ENCODE peak calls at places on chromosome 11, in five cellular contexts. Q is spleen, K is fibroblast of lung, N is heart right ventricle, I is stomach. F is an unnamed sample.

GRCh38 chr11:73415854-73416615 is 39.8 kb downstream of the RELT start:
- DNase-seq in Q (no peak), N (no peak), I (no peak), K (no peak), F (no peak)

GRCh38 chr11:62445314-62445740 is 26.5 kb downstream of the SCGB1A1 start:
- DNase-seq in N (peak; percentile 70), I (peak; percentile 53), Q (no peak), K (peak; percentile 80), F (no peak)

GRCh38 chr11:13595166-13595565 is 73.3 kb upstream of the FAR1 start:
- DNase-seq in K (no peak), Q (no peak), I (no peak), N (no peak), F (no peak)

GRCh38 chr11:29263971-29264682 is 752.7 kb downstream of the KCNA4 start:
- DNase-seq in I (no peak), K (no peak), Q (no peak), N (no peak), F (no peak)

GRCh38 chr11:76159983-76160661 is 46.2 kb downstream of the WNT11 start:
- DNase-seq in Q (peak; percentile 69), I (no peak), K (no peak), N (no peak), F (no peak)

GRCh38 chr11:57499413-57499982 is 16.0 kb downstream of the SLC43A1 start:
- DNase-seq in N (peak; percentile 97), I (peak; percentile 97), Q (peak; percentile 95), K (peak; percentile 94), F (peak; percentile 80)

GRCh38 chr11:108135845-108136599 is 14.7 kb downstream of the ACAT1 start:
- DNase-seq in N (no peak), K (peak; percentile 37), Q (no peak), I (no peak), F (no peak)

GRCh38 chr11:120335596-120335927 is 651 bp upstream of the ARHGEF12 start:
- DNase-seq in I (peak; percentile 47), N (no peak), K (no peak), Q (no peak), F (no peak)

GRCh38 chr11:62128835-62129234 is 5.0 kb downstream of the INCENP start:
- DNase-seq in Q (no peak), I (no peak), N (no peak), K (no peak), F (no peak)

GRCh38 chr11:86918943-86919342 is 36.3 kb downstream of the FZD4 start:
- DNase-seq in N (no peak), K (no peak), Q (no peak), I (no peak), F (no peak)

GRCh38 chr11:7575841-7576451 is 62.1 kb downstream of the PPFIBP2 start:
- DNase-seq in N (no peak), Q (no peak), I (peak; percentile 74), K (no peak), F (no peak)

GRCh38 chr11:133898031-133898769 is 52.9 kb upstream of the SPATA19 start:
- DNase-seq in I (peak; percentile 20), Q (no peak), K (no peak), N (no peak), F (no peak)

GRCh38 chr11:112062923-112063322 is 10.9 kb downstream of the PIH1D2 start:
- DNase-seq in N (no peak), Q (no peak), I (no peak), K (peak; percentile 15), F (no peak)

GRCh38 chr11:134607963-134608750 is 196.1 kb upstream of the B3GAT1 start:
- DNase-seq in N (no peak), Q (no peak), K (no peak), I (no peak), F (no peak)

GRCh38 chr11:19631657-19632325 is 80.8 kb upstream of the NAV2 start:
- DNase-seq in I (no peak), Q (no peak), K (no peak), N (no peak), F (no peak)

GRCh38 chr11:32561835-32562234 is 21.8 kb upstream of the EIF3M start:
- DNase-seq in Q (no peak), N (no peak), K (no peak), I (no peak), F (no peak)

GRCh38 chr11:46555269-46556054 is 38.4 kb downstream of the AMBRA1 start:
- DNase-seq in K (peak; percentile 12), Q (no peak), I (no peak), N (no peak), F (no peak)

GRCh38 chr11:126595560-126595959 is 240.1 kb downstream of the ST3GAL4 start:
- DNase-seq in K (no peak), Q (peak; percentile 32), I (no peak), N (no peak), F (no peak)

GRCh38 chr11:102139081-102139498 is 28.8 kb downstream of the YAP1 start:
- DNase-seq in Q (no peak), I (no peak), N (peak; percentile 51), K (peak; percentile 95), F (peak; percentile 9)

GRCh38 chr11:61023086-61024035 is 51.9 kb downstream of the CD6 start:
- DNase-seq in K (no peak), Q (no peak), I (peak; percentile 69), N (no peak), F (no peak)

GRCh38 chr11:9089061-9089460 is 2.3 kb downstream of the SCUBE2 start:
- DNase-seq in I (no peak), K (no peak), N (no peak), Q (no peak), F (no peak)

GRCh38 chr11:129117595-129118350 is 74.4 kb downstream of the ARHGAP32 start:
- DNase-seq in I (peak; percentile 29), K (peak; percentile 87), Q (no peak), N (peak; percentile 35), F (no peak)

GRCh38 chr11:94002226-94002625 is 18.9 kb upstream of the HEPHL1 start:
- DNase-seq in N (no peak), Q (no peak), K (no peak), I (no peak), F (no peak)

GRCh38 chr11:123504401-123504800 is 74.3 kb downstream of the GRAMD1B start:
- DNase-seq in N (no peak), K (no peak), I (no peak), Q (no peak), F (no peak)

GRCh38 chr11:35260342-35260985 is 121.5 kb downstream of the CD44 start:
- DNase-seq in N (peak; percentile 5), I (no peak), Q (no peak), K (peak; percentile 95), F (no peak)

GRCh38 chr11:130827697-130828377 is 88.4 kb downstream of the SNX19 start:
- DNase-seq in I (peak; percentile 74), N (peak; percentile 64), Q (peak; percentile 77), K (peak; percentile 84), F (peak; percentile 52)

GRCh38 chr11:45374632-45375031 is 88.5 kb upstream of the SYT13 start:
- DNase-seq in N (no peak), I (no peak), Q (no peak), K (no peak), F (no peak)

GRCh38 chr11:89529619-89530018 is 38.4 kb upstream of the NOX4 start:
- DNase-seq in I (no peak), K (no peak), N (no peak), Q (no peak), F (no peak)

GRCh38 chr11:1852885-1853284 is at the start of gene LSP1:
- DNase-seq in Q (peak; percentile 95), I (peak; percentile 57), K (no peak), N (no peak), F (no peak)

GRCh38 chr11:128473631-128474030 is 113.7 kb downstream of the ETS1 start:
- DNase-seq in N (no peak), I (no peak), K (no peak), Q (no peak), F (no peak)

GRCh38 chr11:31786996-31787685 is 24.0 kb downstream of the PAX6 start:
- DNase-seq in Q (no peak), N (no peak), I (no peak), K (no peak), F (no peak)

GRCh38 chr11:132357811-132358572 is 987.6 kb downstream of the NTM start:
- DNase-seq in Q (no peak), I (no peak), N (no peak), K (no peak), F (no peak)

GRCh38 chr11:134014502-134014901 is 54.4 kb upstream of the JAM3 start:
- DNase-seq in I (no peak), K (no peak), Q (no peak), N (peak; percentile 57), F (no peak)

GRCh38 chr11:65558785-65559509 is 788 bp upstream of the LTBP3 start:
- DNase-seq in N (peak; percentile 75), I (peak; percentile 44), K (peak; percentile 49), Q (peak; percentile 79), F (peak; percentile 41)

GRCh38 chr11:29119691-29120328 is 897.0 kb downstream of the KCNA4 start:
- DNase-seq in I (no peak), Q (no peak), N (no peak), K (peak; percentile 87), F (no peak)

GRCh38 chr11:94171693-94172440 is 43.2 kb downstream of the PANX1 start:
- DNase-seq in N (peak; percentile 26), K (peak; percentile 60), I (peak; percentile 52), Q (no peak), F (no peak)

GRCh38 chr11:62242021-62242420 is at the start of gene SCGB1D2:
- DNase-seq in K (no peak), I (no peak), N (peak; percentile 51), Q (no peak), F (no peak)

GRCh38 chr11:101083334-101083733 is 46.3 kb downstream of the PGR start:
- DNase-seq in N (no peak), K (no peak), Q (no peak), I (no peak), F (no peak)

GRCh38 chr11:101082813-101083212 is 46.8 kb downstream of the PGR start:
- DNase-seq in N (no peak), I (no peak), K (no peak), Q (no peak), F (no peak)
- H3K27ac ChIP-seq in N (no peak overlapping the region), I (no peak overlapping the region), K (no peak overlapping the region), Q (no peak overlapping the region), F (no peak overlapping the region)

GRCh38 chr11:95789506-95790122 is at the start of gene FAM76B:
- DNase-seq in N (peak; percentile 97), Q (peak; percentile 98), K (peak; percentile 99), I (peak; percentile 97), F (peak; percentile 88)
- H3K4me1 ChIP-seq in N (peaks cover 26% of the 10 kb centered on the region), Q (peaks cover 7% of the 10 kb centered on the region), K (peaks cover 2% of the 10 kb centered on the region), I (peaks cover 24% of the 10 kb centered on the region), F (peaks cover 5% of the 10 kb centered on the region)

GRCh38 chr11:69449320-69450063 is 32.0 kb upstream of the LINC01488 start:
- DNase-seq in Q (peak; percentile 88), K (peak; percentile 51), N (peak; percentile 85), I (peak; percentile 69), F (peak; percentile 25)
- TF ChIP-seq CTCF in Q (no peak), K (no peak), N (no peak), I (no peak), F (no peak)

DNA sequence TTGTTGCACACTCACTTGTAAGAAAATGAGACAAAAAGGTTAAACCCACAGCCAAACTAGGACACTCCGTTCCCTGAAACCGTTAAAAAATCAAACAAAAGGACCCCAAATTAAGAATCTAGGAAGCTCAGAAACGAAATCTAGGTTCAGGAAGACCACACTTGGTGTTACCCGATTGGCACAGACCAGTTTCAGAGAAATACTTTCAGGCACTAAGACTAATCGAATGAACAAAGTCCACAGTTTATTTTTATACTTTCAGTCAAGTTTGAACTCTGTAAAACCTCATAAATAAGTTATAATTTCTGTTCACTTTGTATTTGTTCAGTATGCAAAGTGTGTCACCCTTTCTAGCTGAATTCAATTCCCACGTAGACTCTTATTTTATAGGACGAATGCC is 38.8 kb upstream of the TTC12 start:
- DNase-seq in N (no peak), Q (no peak), I (no peak), K (no peak), F (no peak)
- H3K27ac ChIP-seq in N (no peak overlapping the region), Q (no peak overlapping the region), I (no peak overlapping the region), K (no peak overlapping the region), F (no peak overlapping the region)

F was measured in thoracic aorta.